ENCODE peak calls at places on chromosomes 1 and 21, in four cellular contexts. M is IMR-90, I is K562, T is endothelial cell of umbilical vein. R is an unnamed sample.

GRCh38 chr1:214219916-214220315 is 61.0 kb upstream of the SMYD2 start:
- DNase-seq in M (peak; percentile 6), T (no peak), I (no peak), R (no peak)

GRCh38 chr1:98336472-98337118 is 324.9 kb upstream of the SNX7 start:
- DNase-seq in M (no peak), T (peak; percentile 80), I (no peak), R (no peak)

GRCh38 chr21:33070921-33071877 is 1.3 kb downstream of the OLIG1 start:
- DNase-seq in M (no peak), I (no peak), T (no peak), R (no peak)

GRCh38 chr1:37166005-37166404 is 131.7 kb upstream of the GRIK3 start:
- DNase-seq in T (no peak), I (no peak), M (no peak), R (no peak)

GRCh38 chr1:168582690-168583325 is 6.4 kb downstream of the XCL1 start:
- DNase-seq in M (peak; percentile 8), T (no peak), I (no peak), R (no peak)

GRCh38 chr1:214967865-214968575 is 114.5 kb upstream of the KCNK2 start:
- DNase-seq in M (peak; percentile 73), I (no peak), T (no peak), R (no peak)

GRCh38 chr1:45929257-45929687 is 125.9 kb downstream of the MAST2 start:
- DNase-seq in T (peak; percentile 65), I (peak; percentile 54), M (peak; percentile 96), R (no peak)

GRCh38 chr1:70528591-70529333 is 117.7 kb downstream of the CTH start:
- DNase-seq in I (peak; percentile 62), T (peak; percentile 26), M (peak; percentile 33), R (no peak)

GRCh38 chr1:111841746-111842145 is 86.0 kb downstream of the DDX20 start:
- DNase-seq in T (no peak), M (no peak), I (no peak), R (no peak)
- H3K9me1 ChIP-seq in T (no peaks in the 10 kb centered on the region), M (no peaks in the 10 kb centered on the region), I (no peaks in the 10 kb centered on the region), R (no peaks in the 10 kb centered on the region)

GRCh38 chr1:71666609-71667008 is 585.8 kb upstream of the ZRANB2 start:
- DNase-seq in M (peak; percentile 58), I (no peak), T (no peak), R (no peak)
- H3K4me3 ChIP-seq in M (no peak overlapping the region), I (no peak overlapping the region), T (no peak overlapping the region), R (no peak overlapping the region)

GRCh38 chr1:40450491-40451237 is 388 bp downstream of the ZFP69B start:
- DNase-seq in I (peak; percentile 72), T (peak; percentile 67), M (peak; percentile 93), R (no peak)

GRCh38 chr1:40451238-40451585 is 936 bp downstream of the ZFP69B start:
- DNase-seq in M (no peak), T (no peak), I (no peak), R (no peak)

GRCh38 chr1:40454873-40455272 is 4.6 kb downstream of the ZFP69B start:
- DNase-seq in I (no peak), M (no peak), T (no peak), R (no peak)

DNA sequence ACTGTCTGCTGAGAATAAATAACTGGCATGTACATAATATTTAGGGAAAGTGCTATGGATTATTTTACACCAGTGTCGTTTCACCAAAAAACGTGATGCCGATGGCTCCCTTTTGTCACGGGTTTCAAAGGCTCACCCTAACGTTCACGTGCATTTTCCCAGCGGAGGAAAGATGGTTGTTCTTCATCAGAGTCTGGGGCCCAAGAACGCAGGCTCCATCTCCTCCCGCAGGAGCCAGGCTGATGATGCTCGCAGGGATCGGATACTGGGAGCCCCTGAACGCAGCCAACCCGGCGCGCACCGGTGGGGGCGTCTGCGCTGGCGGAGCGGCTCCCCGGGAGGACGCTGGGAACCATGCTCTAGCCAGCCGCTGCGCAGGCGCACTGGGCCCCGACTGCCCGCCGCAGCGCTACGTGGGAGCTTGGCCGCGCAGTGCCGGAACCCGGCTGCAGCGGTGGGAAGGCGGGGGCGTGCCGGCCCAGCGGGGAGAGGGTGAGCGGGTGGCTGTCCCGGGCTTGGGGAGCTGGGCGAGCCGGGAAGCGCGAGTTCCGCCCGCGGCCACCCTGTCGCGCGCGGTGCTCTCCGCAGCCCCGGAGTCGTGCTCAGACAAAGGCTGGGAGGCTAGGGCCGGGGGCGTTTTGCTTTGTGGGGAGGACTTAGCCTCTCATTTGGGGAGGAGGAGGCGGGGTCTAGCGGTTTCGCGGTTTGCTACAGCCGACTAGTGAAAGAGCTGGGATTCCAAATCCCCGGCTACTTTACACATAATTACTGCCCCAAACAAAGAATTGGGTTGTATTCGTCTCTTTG is at the start of gene ZFP69B:
- DNase-seq in I (peak; percentile 97), T (peak; percentile 94), M (peak; percentile 92), R (peak; percentile 33)
- TF ChIP-seq CTCF in I (peak; percentile 23), T (no peak), M (peak; percentile 12), R (peak; percentile 4)

GRCh38 chr1:234914606-234915290 is 213.9 kb downstream of the TOMM20 start:
- DNase-seq in M (no peak), I (no peak), T (no peak), R (no peak)

GRCh38 chr1:234915923-234916675 is 212.5 kb downstream of the TOMM20 start:
- DNase-seq in M (no peak), T (peak; percentile 36), I (no peak), R (no peak)

GRCh38 chr1:234911787-234912186 is 216.8 kb downstream of the TOMM20 start:
- DNase-seq in T (peak; percentile 87), I (no peak), M (no peak), R (no peak)

GRCh38 chr1:234912541-234913312 is 215.9 kb downstream of the TOMM20 start:
- DNase-seq in M (no peak), I (peak; percentile 39), T (no peak), R (no peak)

DNA sequence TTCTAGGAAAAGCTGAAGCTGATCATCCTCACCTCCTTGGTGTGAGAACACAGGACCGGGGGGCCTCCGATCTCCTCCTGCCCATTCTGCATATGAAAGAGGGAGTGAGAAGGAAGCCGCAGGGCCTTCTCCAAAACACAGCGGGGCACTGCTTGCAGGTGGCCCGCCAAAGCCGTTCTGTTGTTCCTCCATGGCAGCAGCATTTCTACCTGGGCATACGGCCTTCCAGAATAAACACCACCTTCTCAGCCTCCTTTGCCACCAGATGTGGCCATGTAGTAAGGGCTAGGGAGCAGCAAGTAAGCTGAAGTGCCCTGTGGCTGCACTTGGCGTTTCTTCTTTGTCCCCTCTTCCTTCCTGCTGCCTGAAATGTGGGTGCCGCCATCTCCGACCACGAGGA is 214.9 kb downstream of the TOMM20 start:
- DNase-seq in T (no peak), M (no peak), I (no peak), R (no peak)
- H3K9me1 ChIP-seq in T (no peaks in the 10 kb centered on the region), M (peaks cover 3% of the 10 kb centered on the region), I (no peaks in the 10 kb centered on the region), R (no peaks in the 10 kb centered on the region)

GRCh38 chr21:26080211-26080610 is 90.4 kb downstream of the APP start:
- DNase-seq in M (no peak), I (no peak), T (no peak), R (no peak)

GRCh38 chr21:26079376-26079775 is 91.2 kb downstream of the APP start:
- DNase-seq in I (no peak), T (no peak), M (peak; percentile 65), R (no peak)

GRCh38 chr21:26072891-26073615 is 97.5 kb downstream of the APP start:
- DNase-seq in I (no peak), T (no peak), M (peak; percentile 87), R (no peak)

GRCh38 chr21:26082549-26082948 is 88.0 kb downstream of the APP start:
- DNase-seq in T (no peak), M (no peak), I (no peak), R (no peak)

DNA sequence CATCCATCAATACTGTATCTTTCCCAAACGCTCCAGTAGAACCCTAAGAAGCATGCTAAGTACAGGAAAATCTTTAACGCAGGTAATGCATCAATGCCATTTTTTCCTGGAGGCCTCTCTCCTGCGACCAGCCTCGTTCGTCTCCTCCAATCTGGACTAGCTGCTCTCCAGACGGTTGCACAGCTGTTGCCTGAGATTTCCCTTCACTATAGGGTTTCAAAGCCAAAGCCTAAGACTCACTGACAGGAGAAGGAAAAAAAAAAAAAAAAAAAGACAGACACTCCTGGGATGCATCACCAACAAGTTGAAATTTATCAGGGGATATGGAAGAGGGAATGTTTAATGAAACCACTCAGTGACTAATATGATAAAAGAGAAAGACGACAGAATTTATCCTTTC is 93.0 kb downstream of the APP start:
- DNase-seq in M (peak; percentile 71), I (no peak), T (no peak), R (no peak)
- H3K4me3 ChIP-seq in M (no peak overlapping the region), I (no peak overlapping the region), T (no peak overlapping the region), R (no peak overlapping the region)

GRCh38 chr1:112619518-112620458 is at the start of gene CAPZA1:
- DNase-seq in M (peak; percentile 90), T (peak; percentile 94), I (peak; percentile 93), R (no peak)

GRCh38 chr1:112618114-112618720 is 724 bp downstream of the ST7L start:
- DNase-seq in T (peak; percentile 64), I (peak; percentile 29), M (peak; percentile 44), R (no peak)

GRCh38 chr1:112618721-112619517 is at the start of gene ST7L:
- DNase-seq in T (peak; percentile 81), M (peak; percentile 69), I (peak; percentile 66), R (no peak)

DNA sequence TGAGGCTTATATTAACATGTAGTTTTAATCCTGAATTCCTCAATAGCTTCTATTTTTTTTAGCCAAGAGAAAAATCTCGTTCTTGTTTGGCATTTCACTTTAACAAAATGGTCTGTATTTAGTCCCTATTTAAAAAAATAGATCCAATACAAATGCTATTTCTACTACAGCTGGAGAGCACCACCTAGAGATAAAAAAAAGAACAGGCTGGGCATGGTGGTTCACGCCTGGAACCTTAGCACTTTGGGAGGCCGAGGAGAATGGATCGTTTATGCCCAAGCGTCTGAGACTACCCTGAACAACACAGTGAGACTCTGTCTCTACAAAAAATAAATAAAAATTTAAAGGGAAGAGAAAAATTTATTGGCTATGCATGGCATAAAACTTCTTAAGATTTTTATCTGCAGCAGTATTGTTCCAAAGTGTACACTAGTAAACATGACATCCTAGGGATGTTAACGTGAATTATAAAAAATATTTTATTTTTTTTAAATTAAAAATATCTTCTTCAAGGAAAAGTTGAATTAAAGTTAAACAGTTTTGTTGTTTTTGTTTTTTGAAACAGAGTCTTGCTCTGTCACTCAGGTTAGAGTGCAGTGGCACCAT is 4.4 kb downstream of the ST7L start:
- DNase-seq in I (no peak), M (peak; percentile 64), T (peak; percentile 64), R (no peak)
- TF ChIP-seq CTCF in I (peak; percentile 79), M (peak; percentile 82), T (peak; percentile 49), R (peak; percentile 54)

GRCh38 chr1:53684741-53685140 is 54.2 kb downstream of the GLIS1 start:
- DNase-seq in M (no peak), I (no peak), T (no peak), R (no peak)
- H3K9me1 ChIP-seq in M (peaks cover 21% of the 10 kb centered on the region), I (no peaks in the 10 kb centered on the region), T (no peaks in the 10 kb centered on the region), R (no peaks in the 10 kb centered on the region)